ENCODE peak calls at places on chromosomes 7 and 10, in ten cellular contexts. Z, K, J, E, U, G, W, T, N and Q are unnamed samples.

GRCh38 chr7:46880508-46881196 is 701.3 kb downstream of the TNS3 start:
- DNase-seq in Z (no peak), K (no peak), J (no peak), E (no peak), U (no peak), G (no peak), W (no peak), T (no peak), N (no peak), Q (no peak)

GRCh38 chr10:1074748-1075358 is 18.7 kb downstream of the WDR37 start:
- DNase-seq in Z (no peak), K (no peak), J (peak; percentile 30), E (no peak), U (no peak), G (no peak), W (no peak), T (no peak), N (no peak), Q (peak; percentile 70)

GRCh38 chr10:8056891-8057331 is 2.4 kb downstream of the GATA3 start:
- DNase-seq in Z (no peak), K (no peak), J (no peak), E (no peak), U (peak; percentile 19), G (peak; percentile 52), W (no peak), T (no peak), N (peak; percentile 40), Q (no peak)

GRCh38 chr10:96133135-96133534 is 3.0 kb downstream of the ZNF518A start:
- DNase-seq in Z (no peak), K (no peak), J (no peak), E (no peak), U (no peak), G (no peak), W (no peak), T (no peak), N (no peak), Q (no peak)

GRCh38 chr7:153389261-153389660 is 629.7 kb downstream of the ACTR3B start:
- DNase-seq in Z (no peak), K (no peak), J (no peak), E (no peak), U (no peak), G (no peak), W (no peak), T (no peak), N (no peak), Q (peak; percentile 41)

GRCh38 chr7:43639858-43640491 is 57.1 kb downstream of the STK17A start:
- DNase-seq in Z (peak; percentile 76), K (peak; percentile 77), J (peak; percentile 26), E (no peak), U (no peak), G (peak; percentile 79), W (no peak), T (peak; percentile 60), N (no peak), Q (peak; percentile 73)

GRCh38 chr10:21329995-21330627 is 195.4 kb downstream of the SKIDA1 start:
- DNase-seq in Z (peak; percentile 27), K (peak; percentile 56), J (peak; percentile 57), E (no peak), U (no peak), G (no peak), W (no peak), T (peak; percentile 18), N (no peak), Q (peak; percentile 57)

GRCh38 chr7:158850390-158851174 is 5.8 kb upstream of the DYNC2I1 start:
- DNase-seq in Z (no peak), K (no peak), J (no peak), E (no peak), U (no peak), G (no peak), W (no peak), T (peak; percentile 44), N (no peak), Q (no peak)

GRCh38 chr7:103805376-103805775 is 184.1 kb downstream of the RELN start:
- DNase-seq in Z (no peak), K (no peak), J (no peak), E (no peak), U (no peak), G (no peak), W (no peak), T (no peak), N (no peak), Q (no peak)

GRCh38 chr7:103809229-103809994 is 180.0 kb downstream of the RELN start:
- DNase-seq in Z (no peak), K (no peak), J (no peak), E (no peak), U (no peak), G (no peak), W (no peak), T (no peak), N (no peak), Q (no peak)

GRCh38 chr7:103799298-103799697 is 190.2 kb downstream of the RELN start:
- DNase-seq in Z (no peak), K (no peak), J (no peak), E (no peak), U (no peak), G (no peak), W (no peak), T (no peak), N (no peak), Q (no peak)

GRCh38 chr7:103797647-103798307 is 191.7 kb downstream of the RELN start:
- DNase-seq in Z (no peak), K (no peak), J (no peak), E (no peak), U (no peak), G (no peak), W (no peak), T (no peak), N (no peak), Q (no peak)

DNA sequence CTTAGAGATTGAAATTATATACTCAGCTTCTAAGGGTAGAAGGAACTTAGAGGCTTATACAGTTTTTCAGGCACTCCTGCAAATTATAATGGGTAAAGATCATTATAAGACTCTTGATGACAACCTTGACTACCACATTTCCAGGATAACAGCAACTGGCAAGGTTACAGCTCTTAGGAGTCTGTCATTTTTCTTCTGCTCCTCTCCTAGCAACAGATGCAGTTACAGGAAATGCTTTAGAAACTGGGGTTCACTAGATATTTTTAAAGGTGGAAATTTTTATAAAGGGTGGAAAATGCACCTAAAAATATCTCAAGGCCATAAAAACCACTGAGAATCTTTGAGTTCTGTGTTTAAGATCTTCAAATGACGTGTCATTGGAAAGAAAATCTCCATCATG is 185.8 kb downstream of the RELN start:
- DNase-seq in Z (no peak), K (no peak), J (no peak), E (no peak), U (no peak), G (no peak), W (no peak), T (no peak), N (no peak), Q (no peak)
- H3K4me3 ChIP-seq in Z (no peak overlapping the region), K (no peak overlapping the region), J (no peak overlapping the region), E (no peak overlapping the region), U (no peak overlapping the region), G (no peak overlapping the region), W (no peak overlapping the region), T (no peak overlapping the region), N (no peak overlapping the region), Q (no peak overlapping the region)

DNA sequence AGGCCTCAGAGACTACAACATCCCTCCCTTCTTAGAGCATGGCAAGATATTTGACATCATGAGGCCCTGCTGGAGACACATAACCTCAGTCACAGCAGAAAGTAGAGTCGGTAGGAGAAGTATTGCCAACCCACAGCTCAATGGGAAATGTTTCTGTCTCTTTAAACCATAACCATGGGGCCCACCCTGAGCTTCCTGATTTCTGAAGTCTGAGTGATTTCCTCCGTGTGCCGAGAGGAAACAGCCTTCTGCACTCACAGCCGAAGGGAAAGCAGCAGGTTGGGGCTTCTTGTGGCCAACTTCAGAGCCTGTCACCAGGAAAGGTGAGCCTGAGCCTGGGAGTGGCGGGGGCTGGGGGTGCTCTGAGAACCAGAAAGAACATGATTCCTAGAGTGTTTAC is at the start of gene GIMAP1:
- DNase-seq in Z (no peak), K (no peak), J (no peak), E (no peak), U (peak; percentile 14), G (peak; percentile 66), W (peak; percentile 84), T (no peak), N (peak; percentile 59), Q (no peak)
- H3K4me1 ChIP-seq in Z (no peaks in the 10 kb centered on the region), K (no peaks in the 10 kb centered on the region), J (no peaks in the 10 kb centered on the region), E (no peaks in the 10 kb centered on the region), U (peaks cover 39% of the 10 kb centered on the region), G (no peaks in the 10 kb centered on the region), W (peaks cover 50% of the 10 kb centered on the region), T (no peaks in the 10 kb centered on the region), N (peaks cover 50% of the 10 kb centered on the region), Q (peaks cover 5% of the 10 kb centered on the region)

GRCh38 chr10:50326757-50327701 is 75.7 kb upstream of the ASAH2 start:
- DNase-seq in Z (peak; percentile 25), K (no peak), J (no peak), E (no peak), U (no peak), G (peak; percentile 66), W (no peak), T (no peak), N (no peak), Q (peak; percentile 34)

GRCh38 chr10:50322075-50322474 is 70.8 kb upstream of the ASAH2 start:
- DNase-seq in Z (no peak), K (no peak), J (no peak), E (no peak), U (no peak), G (no peak), W (no peak), T (no peak), N (no peak), Q (no peak)

GRCh38 chr10:50325449-50326188 is 74.3 kb upstream of the ASAH2 start:
- DNase-seq in Z (no peak), K (peak; percentile 22), J (no peak), E (no peak), U (no peak), G (peak; percentile 63), W (no peak), T (no peak), N (no peak), Q (no peak)

GRCh38 chr10:50324680-50325393 is 73.5 kb upstream of the ASAH2 start:
- DNase-seq in Z (no peak), K (no peak), J (no peak), E (no peak), U (no peak), G (no peak), W (no peak), T (no peak), N (no peak), Q (no peak)
- H3K4me3 ChIP-seq in Z (no peak overlapping the region), K (no peak overlapping the region), J (no peak overlapping the region), E (no peak overlapping the region), U (no peak overlapping the region), G (no peak overlapping the region), W (no peak overlapping the region), T (no peak overlapping the region), N (no peak overlapping the region), Q (no peak overlapping the region)

GRCh38 chr10:71252195-71252594 is 39.8 kb downstream of the UNC5B start:
- DNase-seq in Z (no peak), K (no peak), J (peak; percentile 64), E (no peak), U (no peak), G (peak; percentile 15), W (no peak), T (peak; percentile 84), N (no peak), Q (no peak)

GRCh38 chr10:71250405-71250804 is 38.0 kb downstream of the UNC5B start:
- DNase-seq in Z (no peak), K (no peak), J (no peak), E (no peak), U (no peak), G (no peak), W (no peak), T (no peak), N (no peak), Q (no peak)

GRCh38 chr10:71250842-71251241 is 38.5 kb downstream of the UNC5B start:
- DNase-seq in Z (no peak), K (no peak), J (no peak), E (no peak), U (no peak), G (no peak), W (no peak), T (no peak), N (no peak), Q (no peak)

GRCh38 chr10:71249996-71250395 is 37.6 kb downstream of the UNC5B start:
- DNase-seq in Z (no peak), K (no peak), J (no peak), E (no peak), U (no peak), G (peak; percentile 47), W (no peak), T (no peak), N (no peak), Q (no peak)

DNA sequence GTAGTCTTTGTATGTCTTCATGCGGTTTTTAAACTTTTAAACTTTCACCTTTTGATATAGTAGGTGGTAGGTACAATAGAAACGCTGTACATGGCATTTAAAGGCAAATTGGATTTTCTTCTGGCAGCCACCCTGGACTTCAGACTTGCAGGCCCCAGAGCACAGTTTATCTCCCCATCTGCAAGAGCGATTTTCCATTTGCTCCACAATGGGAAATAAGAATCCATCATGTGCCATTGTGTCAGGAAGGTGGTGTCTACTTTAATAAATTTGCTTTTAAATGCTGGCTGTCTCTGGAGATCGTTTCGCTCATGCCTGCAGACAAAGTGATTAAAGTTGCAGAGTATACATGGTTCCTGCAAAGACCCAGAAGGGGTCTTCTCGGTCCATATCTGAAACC is 38.9 kb downstream of the UNC5B start:
- DNase-seq in Z (no peak), K (no peak), J (no peak), E (no peak), U (no peak), G (no peak), W (no peak), T (no peak), N (no peak), Q (no peak)
- H3K4me1 ChIP-seq in Z (no peaks in the 10 kb centered on the region), K (peaks cover 11% of the 10 kb centered on the region), J (peaks cover 41% of the 10 kb centered on the region), E (peaks cover 52% of the 10 kb centered on the region), U (no peaks in the 10 kb centered on the region), G (peaks cover 16% of the 10 kb centered on the region), W (no peaks in the 10 kb centered on the region), T (peaks cover 11% of the 10 kb centered on the region), N (no peaks in the 10 kb centered on the region), Q (peaks cover 26% of the 10 kb centered on the region)